ENCODE peak calls at places on chromosomes 16 and 17, in six cellular contexts. C, J, V, M, N and I are unnamed samples.

GRCh38 chr17:28191018-28191417 is 128.0 kb upstream of the TMEM97 start:
- DNase-seq in C (no peak), M (no peak), J (no peak), V (no peak), N (no peak), I (no peak)

GRCh38 chr16:56710181-56710737 is 19.7 kb upstream of the NUP93 start:
- DNase-seq in M (no peak), N (no peak), V (no peak), C (no peak), J (no peak), I (no peak)

GRCh38 chr17:1055751-1056645 is 59.1 kb downstream of the TIMM22 start:
- DNase-seq in M (peak; percentile 57), J (peak; percentile 90), N (peak; percentile 64), C (peak; percentile 41), V (peak; percentile 71), I (peak; percentile 63)

GRCh38 chr16:51150159-51150893 is 744 bp downstream of the SALL1 start:
- DNase-seq in V (no peak), N (no peak), M (peak; percentile 26), J (peak; percentile 51), C (no peak), I (no peak)

GRCh38 chr16:54954220-54954619 is 23.6 kb downstream of the IRX5 start:
- DNase-seq in J (no peak), M (no peak), N (no peak), V (no peak), C (no peak), I (no peak)

GRCh38 chr17:59842901-59843652 is 49.7 kb downstream of the TUBD1 start:
- DNase-seq in C (peak; percentile 76), V (peak; percentile 61), J (no peak), M (no peak), N (peak; percentile 98), I (peak; percentile 74)

GRCh38 chr16:4981473-4981872 is 23.3 kb downstream of the SEC14L5 start:
- DNase-seq in V (no peak), N (no peak), C (no peak), J (no peak), M (no peak), I (no peak)

GRCh38 chr17:8726951-8727555 is 17.6 kb downstream of the CCDC42 start:
- DNase-seq in M (no peak), V (no peak), J (peak; percentile 50), C (no peak), N (no peak), I (no peak)

GRCh38 chr16:77191259-77191969 is 424 bp downstream of the MON1B start:
- DNase-seq in N (peak; percentile 47), C (peak; percentile 27), V (peak; percentile 65), J (peak; percentile 48), M (no peak), I (no peak)

GRCh38 chr17:42774066-42774750 is 959 bp downstream of the VPS25 start:
- DNase-seq in C (no peak), N (no peak), M (no peak), J (no peak), V (no peak), I (no peak)

GRCh38 chr17:67993153-67993997 is 2.9 kb downstream of the C17orf58 start:
- DNase-seq in N (peak; percentile 90), J (peak; percentile 98), M (peak; percentile 80), C (peak; percentile 85), V (peak; percentile 91), I (peak; percentile 87)

GRCh38 chr16:88928405-88929375 is 48.3 kb downstream of the CBFA2T3 start:
- DNase-seq in J (no peak), M (no peak), V (no peak), N (no peak), C (no peak), I (peak; percentile 47)

GRCh38 chr16:8962393-8963009 is 1.2 kb downstream of the USP7 start:
- DNase-seq in M (no peak), C (peak; percentile 71), J (peak; percentile 53), V (peak; percentile 55), N (no peak), I (peak; percentile 50)

GRCh38 chr17:4327638-4328037 is 38.8 kb downstream of the UBE2G1 start:
- DNase-seq in M (no peak), J (no peak), V (no peak), N (peak; percentile 86), C (peak; percentile 21), I (no peak)

GRCh38 chr17:49637050-49637449 is 40.8 kb downstream of the SPOP start:
- DNase-seq in V (no peak), J (no peak), C (no peak), N (no peak), M (no peak), I (no peak)

GRCh38 chr16:1193143-1193824 is 31.8 kb downstream of the TPSG1 start:
- DNase-seq in V (peak; percentile 64), M (no peak), N (no peak), C (peak; percentile 24), J (peak; percentile 77), I (no peak)

GRCh38 chr17:71709974-71710373 is 410.8 kb upstream of the SOX9 start:
- DNase-seq in C (no peak), V (no peak), J (peak; percentile 24), N (no peak), M (no peak), I (no peak)

GRCh38 chr16:70725912-70726828 is 40.3 kb upstream of the MTSS2 start:
- DNase-seq in N (no peak), M (peak; percentile 73), C (peak; percentile 31), V (peak; percentile 62), J (no peak), I (no peak)

GRCh38 chr17:81712468-81713003 is 452 bp downstream of the SLC25A10 start:
- DNase-seq in N (peak; percentile 63), M (no peak), C (peak; percentile 46), J (peak; percentile 90), V (peak; percentile 72), I (peak; percentile 37)

DNA sequence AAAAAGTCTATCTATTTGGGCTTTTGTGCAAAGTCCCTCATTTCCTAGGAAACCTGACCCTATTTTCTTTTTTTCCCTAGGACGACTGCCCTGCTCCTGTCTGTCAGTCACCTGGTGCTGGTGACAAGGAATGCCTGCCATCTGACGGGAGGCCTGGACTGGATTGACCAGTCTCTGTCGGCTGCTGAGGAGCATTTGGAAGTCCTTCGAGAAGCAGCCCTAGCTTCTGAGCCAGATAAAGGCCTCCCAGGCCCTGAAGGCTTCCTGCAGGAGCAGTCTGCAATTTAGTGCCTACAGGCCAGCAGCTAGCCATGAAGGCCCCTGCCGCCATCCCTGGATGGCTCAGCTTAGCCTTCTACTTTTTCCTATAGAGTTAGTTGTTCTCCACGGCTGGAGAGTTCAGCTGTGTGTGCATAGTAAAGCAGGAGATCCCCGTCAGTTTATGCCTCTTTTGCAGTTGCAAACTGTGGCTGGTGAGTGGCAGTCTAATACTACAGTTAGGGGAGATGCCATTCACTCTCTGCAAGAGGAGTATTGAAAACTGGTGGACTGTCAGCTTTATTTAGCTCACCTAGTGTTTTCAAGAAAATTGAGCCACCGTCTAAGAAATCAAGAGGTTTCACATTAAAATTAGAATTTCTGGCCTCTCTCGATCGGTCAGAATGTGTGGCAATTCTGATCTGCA is 12.9 kb downstream of the TMEM98 start:
- DNase-seq in N (no peak), C (no peak), J (no peak), V (no peak), M (no peak), I (no peak)
- TF ChIP-seq CTCF in N (no peak), C (no peak), J (no peak), V (no peak), M (no peak), I (no peak)

DNA sequence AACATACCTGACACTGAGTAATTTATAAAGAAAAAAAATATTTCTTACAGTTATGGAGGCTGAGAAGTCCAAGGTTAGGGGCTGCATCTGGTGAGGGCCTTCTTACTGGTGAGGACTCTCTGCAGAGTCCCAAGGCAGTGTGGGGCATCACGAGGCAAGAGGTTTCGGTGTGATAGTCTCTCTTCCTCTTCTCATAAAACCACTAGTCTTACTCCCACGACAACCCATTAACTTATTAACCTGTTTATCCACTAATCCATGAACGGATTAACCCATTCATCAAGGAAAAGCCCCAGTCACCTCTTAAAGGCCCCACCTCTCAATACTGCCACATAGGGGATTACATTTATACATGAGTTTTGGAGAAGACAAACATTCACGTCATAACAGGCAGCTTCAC is 20.1 kb downstream of the CIITA start:
- DNase-seq in M (no peak), J (no peak), C (no peak), V (no peak), N (no peak), I (no peak)
- TF ChIP-seq EP300 in M (no peak), J (no peak), C (no peak), V (no peak), N (no peak), I (no peak)

DNA sequence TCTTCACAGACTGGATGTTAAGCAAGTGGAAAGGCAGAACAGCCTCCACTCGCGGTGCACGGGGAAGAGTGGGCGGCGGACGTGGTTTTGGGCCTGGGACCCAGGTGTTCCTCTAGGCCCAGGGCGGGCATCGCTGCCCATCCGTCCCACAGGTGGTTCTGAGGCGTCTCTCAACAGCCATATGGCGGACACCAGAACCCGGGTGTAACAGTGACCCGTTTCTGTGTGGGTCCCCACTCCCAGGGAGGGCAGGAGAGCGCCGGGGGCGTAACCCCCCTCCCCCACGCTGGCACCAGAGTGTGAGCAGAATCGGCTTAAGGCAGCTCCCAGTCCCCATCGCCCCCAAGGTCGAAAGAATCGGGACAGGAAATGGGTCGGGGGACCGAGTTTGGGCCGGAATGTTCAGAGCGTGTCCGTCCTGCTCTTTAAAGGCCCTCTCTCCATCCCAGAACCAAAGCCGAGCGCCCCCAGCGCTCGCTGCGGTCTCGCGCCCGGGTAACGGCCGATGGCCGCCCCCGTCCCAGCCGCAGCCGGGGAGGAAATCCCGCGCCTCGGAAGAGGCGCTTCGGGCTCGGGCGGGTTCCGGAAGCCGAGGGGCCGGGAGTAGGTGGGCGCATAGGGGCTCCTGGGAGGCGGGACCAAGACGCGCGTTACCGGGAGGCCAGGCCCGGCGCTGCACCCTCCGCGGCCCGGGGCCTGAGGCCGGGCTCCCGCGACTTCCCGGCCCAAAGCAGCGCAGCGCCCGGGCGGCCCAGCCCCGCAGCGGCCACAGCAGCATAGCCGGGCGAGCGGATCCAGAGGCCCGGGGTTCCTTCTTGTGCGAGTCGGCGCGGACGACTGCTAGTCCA is at the start of gene TK2:
- DNase-seq in J (peak; percentile 91), M (peak; percentile 78), C (peak; percentile 71), N (no peak), V (peak; percentile 69), I (peak; percentile 75)
- TF ChIP-seq CTCF in J (peak; percentile 47), M (peak; percentile 20), C (peak; percentile 25), N (peak; percentile 17), V (peak; percentile 37), I (no peak)

GRCh38 chr16:84832488-84833141 is 12.8 kb downstream of the CRISPLD2 start:
- DNase-seq in V (no peak), C (peak; percentile 78), N (no peak), M (peak; percentile 97), J (no peak), I (peak; percentile 54)
- TF ChIP-seq EP300 in V (no peak), C (peak; percentile 100), N (no peak), M (peak; percentile 100), J (no peak), I (peak; percentile 100)

GRCh38 chr17:75561927-75562603 is 25.5 kb upstream of the MYO15B start:
- DNase-seq in N (peak; percentile 47), M (no peak), C (no peak), J (no peak), V (no peak), I (peak; percentile 46)
- TF ChIP-seq CTCF in N (peak; percentile 28), M (no peak), C (no peak), J (no peak), V (no peak), I (no peak)

GRCh38 chr17:77451271-77451893 is 310.6 kb downstream of the SEC14L1 start:
- DNase-seq in C (peak; percentile 83), J (peak; percentile 93), V (peak; percentile 84), M (peak; percentile 83), N (no peak), I (peak; percentile 81)
- TF ChIP-seq EP300 in C (no peak), J (no peak), V (no peak), M (no peak), N (no peak), I (no peak)